ENCODE peak calls at places on chromosome 3, in five cellular contexts. One of them, this sample, is unnamed.

GRCh38 chr3:16374047-16375019 is 109.3 kb downstream of the OXNAD1 start:
- DNase-seq in upper lobe of right lung: no peak
- DNase-seq in naive thymus-derived CD4-positive, alpha-beta T cell: peak; percentile 34
- DNase-seq in mesendoderm: no peak
- DNase-seq in psoas muscle: no peak
- DNase-seq in this sample: peak; percentile 31

GRCh38 chr3:53238051-53238850 is 17.6 kb downstream of the TKT start:
- DNase-seq in upper lobe of right lung: peak; percentile 70
- DNase-seq in naive thymus-derived CD4-positive, alpha-beta T cell: no peak
- DNase-seq in mesendoderm: no peak
- DNase-seq in psoas muscle: no peak
- DNase-seq in this sample: no peak

GRCh38 chr3:128296469-128297251 is 143.4 kb downstream of the EEFSEC start:
- DNase-seq in upper lobe of right lung: no peak
- DNase-seq in naive thymus-derived CD4-positive, alpha-beta T cell: no peak
- DNase-seq in mesendoderm: no peak
- DNase-seq in psoas muscle: peak; percentile 39
- DNase-seq in this sample: no peak

GRCh38 chr3:62632510-62633294 is 242.5 kb downstream of the CADPS start:
- DNase-seq in upper lobe of right lung: no peak
- DNase-seq in naive thymus-derived CD4-positive, alpha-beta T cell: no peak
- DNase-seq in mesendoderm: peak; percentile 13
- DNase-seq in psoas muscle: no peak
- DNase-seq in this sample: no peak

GRCh38 chr3:155382396-155383042 is 89.0 kb upstream of the STRIT1 start:
- DNase-seq in upper lobe of right lung: peak; percentile 87
- DNase-seq in naive thymus-derived CD4-positive, alpha-beta T cell: no peak
- DNase-seq in mesendoderm: peak; percentile 82
- DNase-seq in psoas muscle: peak; percentile 74
- DNase-seq in this sample: no peak

GRCh38 chr3:197541756-197542539 is 13.8 kb downstream of the BDH1 start:
- DNase-seq in upper lobe of right lung: no peak
- DNase-seq in naive thymus-derived CD4-positive, alpha-beta T cell: no peak
- DNase-seq in mesendoderm: peak; percentile 85
- DNase-seq in psoas muscle: peak; percentile 81
- DNase-seq in this sample: no peak

GRCh38 chr3:66432767-66433521 is 67.9 kb downstream of the LRIG1 start:
- DNase-seq in upper lobe of right lung: no peak
- DNase-seq in naive thymus-derived CD4-positive, alpha-beta T cell: no peak
- DNase-seq in mesendoderm: no peak
- DNase-seq in psoas muscle: peak; percentile 88
- DNase-seq in this sample: no peak

GRCh38 chr3:14411166-14411526 is 8.7 kb downstream of the SLC6A6 start:
- DNase-seq in upper lobe of right lung: peak; percentile 89
- DNase-seq in naive thymus-derived CD4-positive, alpha-beta T cell: no peak
- DNase-seq in mesendoderm: no peak
- DNase-seq in psoas muscle: no peak
- DNase-seq in this sample: no peak

GRCh38 chr3:159941043-159941994 is 47.3 kb upstream of the IL12A start:
- DNase-seq in upper lobe of right lung: no peak
- DNase-seq in naive thymus-derived CD4-positive, alpha-beta T cell: no peak
- DNase-seq in mesendoderm: peak; percentile 14
- DNase-seq in psoas muscle: no peak
- DNase-seq in this sample: no peak

GRCh38 chr3:66816110-66816761 is 181.9 kb upstream of the KBTBD8 start:
- DNase-seq in upper lobe of right lung: no peak
- DNase-seq in naive thymus-derived CD4-positive, alpha-beta T cell: peak; percentile 63
- DNase-seq in mesendoderm: peak; percentile 88
- DNase-seq in psoas muscle: no peak
- DNase-seq in this sample: peak; percentile 66

GRCh38 chr3:49900491-49901153 is 3.1 kb downstream of the MST1R start:
- DNase-seq in upper lobe of right lung: peak; percentile 91
- DNase-seq in naive thymus-derived CD4-positive, alpha-beta T cell: no peak
- DNase-seq in mesendoderm: no peak
- DNase-seq in psoas muscle: peak; percentile 82
- DNase-seq in this sample: no peak

GRCh38 chr3:94036909-94037507 is 8.6 kb upstream of the STX19 start:
- DNase-seq in upper lobe of right lung: no peak
- DNase-seq in naive thymus-derived CD4-positive, alpha-beta T cell: no peak
- DNase-seq in mesendoderm: peak; percentile 64
- DNase-seq in psoas muscle: no peak
- DNase-seq in this sample: no peak

GRCh38 chr3:166451997-166452396 is 614.8 kb upstream of the BCHE start:
- DNase-seq in upper lobe of right lung: no peak
- DNase-seq in naive thymus-derived CD4-positive, alpha-beta T cell: no peak
- DNase-seq in mesendoderm: no peak
- DNase-seq in psoas muscle: no peak
- DNase-seq in this sample: no peak

GRCh38 chr3:180913582-180914404 is 1.3 kb downstream of the FXR1 start:
- DNase-seq in upper lobe of right lung: no peak
- DNase-seq in naive thymus-derived CD4-positive, alpha-beta T cell: no peak
- DNase-seq in mesendoderm: peak; percentile 56
- DNase-seq in psoas muscle: no peak
- DNase-seq in this sample: no peak

GRCh38 chr3:157354254-157354653 is 82.4 kb upstream of the PTX3 start:
- DNase-seq in upper lobe of right lung: no peak
- DNase-seq in naive thymus-derived CD4-positive, alpha-beta T cell: no peak
- DNase-seq in mesendoderm: no peak
- DNase-seq in psoas muscle: no peak
- DNase-seq in this sample: no peak

GRCh38 chr3:61181874-61182273 is 69.4 kb downstream of the FHIT start:
- DNase-seq in upper lobe of right lung: no peak
- DNase-seq in naive thymus-derived CD4-positive, alpha-beta T cell: no peak
- DNase-seq in mesendoderm: peak; percentile 20
- DNase-seq in psoas muscle: no peak
- DNase-seq in this sample: no peak

GRCh38 chr3:150545419-150546225 is 674 bp downstream of the SERP1 start:
- DNase-seq in upper lobe of right lung: no peak
- DNase-seq in naive thymus-derived CD4-positive, alpha-beta T cell: no peak
- DNase-seq in mesendoderm: peak; percentile 42
- DNase-seq in psoas muscle: no peak
- DNase-seq in this sample: peak; percentile 20

GRCh38 chr3:141469712-141470111 is 17.1 kb upstream of the RASA2 start:
- DNase-seq in upper lobe of right lung: no peak
- DNase-seq in naive thymus-derived CD4-positive, alpha-beta T cell: no peak
- DNase-seq in mesendoderm: peak; percentile 38
- DNase-seq in psoas muscle: no peak
- DNase-seq in this sample: no peak

GRCh38 chr3:171058058-171058457 is 31.5 kb upstream of the SLC2A2 start:
- DNase-seq in upper lobe of right lung: no peak
- DNase-seq in naive thymus-derived CD4-positive, alpha-beta T cell: no peak
- DNase-seq in mesendoderm: no peak
- DNase-seq in psoas muscle: no peak
- DNase-seq in this sample: no peak

GRCh38 chr3:23072672-23073071 is 130.5 kb upstream of the UBE2E2 start:
- DNase-seq in upper lobe of right lung: no peak
- DNase-seq in naive thymus-derived CD4-positive, alpha-beta T cell: no peak
- DNase-seq in mesendoderm: no peak
- DNase-seq in psoas muscle: no peak
- DNase-seq in this sample: no peak

GRCh38 chr3:85678713-85679112 is 719.9 kb downstream of the CADM2 start:
- DNase-seq in upper lobe of right lung: no peak
- DNase-seq in naive thymus-derived CD4-positive, alpha-beta T cell: no peak
- DNase-seq in mesendoderm: no peak
- DNase-seq in psoas muscle: no peak
- DNase-seq in this sample: no peak

GRCh38 chr3:173733029-173733652 is 335.6 kb downstream of the NLGN1 start:
- DNase-seq in upper lobe of right lung: no peak
- DNase-seq in naive thymus-derived CD4-positive, alpha-beta T cell: no peak
- DNase-seq in mesendoderm: peak; percentile 42
- DNase-seq in psoas muscle: no peak
- DNase-seq in this sample: no peak

DNA sequence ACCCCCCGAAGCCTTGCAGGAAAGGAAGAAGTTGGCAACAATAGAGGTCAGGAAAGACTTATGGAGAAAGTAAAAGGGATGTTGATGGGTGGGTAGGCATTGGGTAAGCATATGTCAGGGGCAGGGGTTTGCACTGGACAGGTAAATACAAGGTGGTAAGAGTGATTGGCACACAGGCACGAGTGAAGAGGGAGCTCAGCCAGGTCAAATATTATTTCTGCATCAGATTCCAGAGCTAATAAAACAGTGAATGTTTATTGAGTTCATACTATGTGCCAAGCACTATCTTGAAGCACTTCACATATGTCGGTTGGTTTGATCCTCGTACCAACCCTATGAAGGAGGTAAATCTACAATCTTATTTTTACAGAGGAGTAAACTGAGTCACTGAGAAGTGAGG is 6.6 kb downstream of the CLSTN2 start:
- DNase-seq in upper lobe of right lung: no peak
- DNase-seq in naive thymus-derived CD4-positive, alpha-beta T cell: no peak
- DNase-seq in mesendoderm: no peak
- DNase-seq in psoas muscle: no peak
- DNase-seq in this sample: no peak
- H3K27ac ChIP-seq in upper lobe of right lung: no peak overlapping the region
- H3K27ac ChIP-seq in naive thymus-derived CD4-positive, alpha-beta T cell: no peak overlapping the region
- H3K27ac ChIP-seq in mesendoderm: no peak overlapping the region
- H3K27ac ChIP-seq in psoas muscle: no peak overlapping the region
- H3K27ac ChIP-seq in this sample: no peak overlapping the region

GRCh38 chr3:48469046-48469915 is 22.7 kb downstream of the ATRIP start:
- DNase-seq in upper lobe of right lung: no peak
- DNase-seq in naive thymus-derived CD4-positive, alpha-beta T cell: no peak
- DNase-seq in mesendoderm: no peak
- DNase-seq in psoas muscle: no peak
- DNase-seq in this sample: no peak

GRCh38 chr3:48468329-48468731 is 21.8 kb downstream of the ATRIP start:
- DNase-seq in upper lobe of right lung: no peak
- DNase-seq in naive thymus-derived CD4-positive, alpha-beta T cell: no peak
- DNase-seq in mesendoderm: no peak
- DNase-seq in psoas muscle: no peak
- DNase-seq in this sample: no peak

GRCh38 chr3:48466386-48467109 is 20.0 kb downstream of the ATRIP start:
- DNase-seq in upper lobe of right lung: peak; percentile 68
- DNase-seq in naive thymus-derived CD4-positive, alpha-beta T cell: no peak
- DNase-seq in mesendoderm: no peak
- DNase-seq in psoas muscle: peak; percentile 68
- DNase-seq in this sample: peak; percentile 25

GRCh38 chr3:48467110-48467454 is 20.5 kb downstream of the ATRIP start:
- DNase-seq in upper lobe of right lung: no peak
- DNase-seq in naive thymus-derived CD4-positive, alpha-beta T cell: no peak
- DNase-seq in mesendoderm: no peak
- DNase-seq in psoas muscle: no peak
- DNase-seq in this sample: no peak

GRCh38 chr3:48467473-48468267 is 21.1 kb downstream of the ATRIP start:
- DNase-seq in upper lobe of right lung: no peak
- DNase-seq in naive thymus-derived CD4-positive, alpha-beta T cell: no peak
- DNase-seq in mesendoderm: no peak
- DNase-seq in psoas muscle: no peak
- DNase-seq in this sample: no peak
- H3K4me3 ChIP-seq in upper lobe of right lung: peak overlapping the region; percentile 66
- H3K4me3 ChIP-seq in naive thymus-derived CD4-positive, alpha-beta T cell: peak overlapping the region; percentile 87
- H3K4me3 ChIP-seq in mesendoderm: no peak overlapping the region
- H3K4me3 ChIP-seq in psoas muscle: peak overlapping the region; percentile 77
- H3K4me3 ChIP-seq in this sample: peak overlapping the region; percentile 19

GRCh38 chr3:24520941-24521305 is 26.3 kb upstream of the THRB start:
- DNase-seq in upper lobe of right lung: no peak
- DNase-seq in naive thymus-derived CD4-positive, alpha-beta T cell: no peak
- DNase-seq in mesendoderm: no peak
- DNase-seq in psoas muscle: no peak
- DNase-seq in this sample: no peak
- H3K27ac ChIP-seq in upper lobe of right lung: peak overlapping the region; percentile 81
- H3K27ac ChIP-seq in naive thymus-derived CD4-positive, alpha-beta T cell: no peak overlapping the region
- H3K27ac ChIP-seq in mesendoderm: no peak overlapping the region
- H3K27ac ChIP-seq in psoas muscle: peak overlapping the region; percentile 88
- H3K27ac ChIP-seq in this sample: no peak overlapping the region

GRCh38 chr3:45911496-45912226 is 25.3 kb downstream of the CCR9 start:
- DNase-seq in upper lobe of right lung: no peak
- DNase-seq in naive thymus-derived CD4-positive, alpha-beta T cell: no peak
- DNase-seq in mesendoderm: no peak
- DNase-seq in psoas muscle: no peak
- DNase-seq in this sample: peak; percentile 28
- H3K4me3 ChIP-seq in upper lobe of right lung: no peak overlapping the region
- H3K4me3 ChIP-seq in naive thymus-derived CD4-positive, alpha-beta T cell: no peak overlapping the region
- H3K4me3 ChIP-seq in mesendoderm: no peak overlapping the region
- H3K4me3 ChIP-seq in psoas muscle: no peak overlapping the region
- H3K4me3 ChIP-seq in this sample: no peak overlapping the region

GRCh38 chr3:135013206-135013605 is 218.1 kb downstream of the EPHB1 start:
- DNase-seq in upper lobe of right lung: no peak
- DNase-seq in naive thymus-derived CD4-positive, alpha-beta T cell: no peak
- DNase-seq in mesendoderm: no peak
- DNase-seq in psoas muscle: no peak
- DNase-seq in this sample: no peak

GRCh38 chr3:135017494-135017893 is 222.4 kb downstream of the EPHB1 start:
- DNase-seq in upper lobe of right lung: no peak
- DNase-seq in naive thymus-derived CD4-positive, alpha-beta T cell: no peak
- DNase-seq in mesendoderm: no peak
- DNase-seq in psoas muscle: no peak
- DNase-seq in this sample: no peak

GRCh38 chr3:135020181-135020580 is 225.1 kb downstream of the EPHB1 start:
- DNase-seq in upper lobe of right lung: no peak
- DNase-seq in naive thymus-derived CD4-positive, alpha-beta T cell: no peak
- DNase-seq in mesendoderm: no peak
- DNase-seq in psoas muscle: no peak
- DNase-seq in this sample: no peak

GRCh38 chr3:135014575-135014974 is 219.5 kb downstream of the EPHB1 start:
- DNase-seq in upper lobe of right lung: no peak
- DNase-seq in naive thymus-derived CD4-positive, alpha-beta T cell: no peak
- DNase-seq in mesendoderm: no peak
- DNase-seq in psoas muscle: no peak
- DNase-seq in this sample: no peak

DNA sequence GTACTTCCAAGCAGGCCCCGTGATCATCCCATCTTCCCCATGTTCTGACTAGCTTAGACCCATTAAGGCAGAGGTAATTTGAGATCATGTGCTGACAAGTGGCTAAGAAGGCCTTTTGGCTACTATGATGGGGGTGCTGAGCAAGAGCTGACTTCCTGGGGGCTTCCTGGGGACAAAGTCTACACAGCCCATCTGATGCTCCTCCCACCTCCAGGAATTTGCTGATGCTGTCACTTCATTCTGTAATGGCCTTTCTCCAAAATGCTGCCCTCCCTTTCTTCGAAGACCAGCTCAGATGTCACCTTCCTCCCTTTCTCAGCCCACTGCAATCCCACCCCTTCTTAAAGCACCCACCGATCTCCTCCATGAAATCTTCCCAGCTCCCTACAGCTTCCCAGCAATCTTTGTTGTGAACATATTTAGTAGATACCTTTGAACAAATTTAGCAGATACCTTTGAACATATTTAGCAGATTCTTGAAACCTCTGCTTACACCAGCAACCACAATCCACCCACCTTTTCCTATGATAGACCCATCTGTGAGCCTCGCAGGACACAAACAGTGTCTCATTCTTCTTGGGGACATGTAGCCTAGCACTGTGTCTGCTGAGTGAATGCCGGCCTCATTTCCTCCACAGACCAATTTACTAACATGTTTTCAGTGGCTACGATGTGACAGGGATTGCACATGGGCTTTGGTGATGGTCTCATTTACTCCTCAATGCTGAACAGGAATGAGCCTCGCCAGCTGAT is 223.3 kb downstream of the EPHB1 start:
- DNase-seq in upper lobe of right lung: no peak
- DNase-seq in naive thymus-derived CD4-positive, alpha-beta T cell: no peak
- DNase-seq in mesendoderm: no peak
- DNase-seq in psoas muscle: no peak
- DNase-seq in this sample: no peak
- H3K27ac ChIP-seq in upper lobe of right lung: no peak overlapping the region
- H3K27ac ChIP-seq in naive thymus-derived CD4-positive, alpha-beta T cell: no peak overlapping the region
- H3K27ac ChIP-seq in mesendoderm: no peak overlapping the region
- H3K27ac ChIP-seq in psoas muscle: no peak overlapping the region
- H3K27ac ChIP-seq in this sample: no peak overlapping the region